ENCODE peak calls at places on chromosomes 11 and 22, in nine cellular contexts. One of them, this sample, is unnamed.

GRCh38 chr11:124760806-124761205 is 1.3 kb downstream of the ESAM start:
- DNase-seq in right cardiac atrium: no peak
- DNase-seq in tibial nerve: no peak
- DNase-seq in NCI-H460: no peak
- DNase-seq in upper lobe of right lung: no peak
- DNase-seq in GM12864: no peak
- DNase-seq in body of pancreas: no peak
- DNase-seq in caudate nucleus: no peak
- DNase-seq in non-pigmented ciliary epithelial cell: no peak
- DNase-seq in this sample: no peak

GRCh38 chr11:128210148-128210940 is 377.0 kb downstream of the ETS1 start:
- DNase-seq in non-pigmented ciliary epithelial cell: peak
- DNase-seq in GM12864: no peak
- DNase-seq in NCI-H460: peak
- DNase-seq in tibial nerve: no peak
- DNase-seq in upper lobe of right lung: no peak
- DNase-seq in right cardiac atrium: no peak
- DNase-seq in body of pancreas: peak
- DNase-seq in caudate nucleus: no peak
- DNase-seq in this sample: peak

GRCh38 chr11:28910926-28911325 is 802.7 kb downstream of the METTL15 start:
- DNase-seq in right cardiac atrium: no peak
- DNase-seq in tibial nerve: no peak
- DNase-seq in non-pigmented ciliary epithelial cell: peak
- DNase-seq in NCI-H460: peak
- DNase-seq in caudate nucleus: no peak
- DNase-seq in upper lobe of right lung: no peak
- DNase-seq in body of pancreas: no peak
- DNase-seq in GM12864: no peak
- DNase-seq in this sample: no peak

GRCh38 chr22:48941903-48942625 is 885.6 kb downstream of the BRD1 start:
- DNase-seq in tibial nerve: no peak
- DNase-seq in caudate nucleus: no peak
- DNase-seq in NCI-H460: no peak
- DNase-seq in non-pigmented ciliary epithelial cell: no peak
- DNase-seq in GM12864: no peak
- DNase-seq in right cardiac atrium: no peak
- DNase-seq in body of pancreas: no peak
- DNase-seq in upper lobe of right lung: peak
- DNase-seq in this sample: no peak

GRCh38 chr11:14182833-14183340 is 176.1 kb downstream of the RRAS2 start:
- DNase-seq in caudate nucleus: no peak
- DNase-seq in upper lobe of right lung: no peak
- DNase-seq in body of pancreas: no peak
- DNase-seq in right cardiac atrium: no peak
- DNase-seq in tibial nerve: no peak
- DNase-seq in NCI-H460: no peak
- DNase-seq in non-pigmented ciliary epithelial cell: no peak
- DNase-seq in GM12864: no peak
- DNase-seq in this sample: no peak

GRCh38 chr22:33984211-33984610 is 63.9 kb upstream of the LARGE1 start:
- DNase-seq in caudate nucleus: no peak
- DNase-seq in body of pancreas: no peak
- DNase-seq in NCI-H460: no peak
- DNase-seq in GM12864: no peak
- DNase-seq in tibial nerve: no peak
- DNase-seq in non-pigmented ciliary epithelial cell: no peak
- DNase-seq in right cardiac atrium: no peak
- DNase-seq in upper lobe of right lung: no peak
- DNase-seq in this sample: no peak

GRCh38 chr11:83456075-83456474 is 169.9 kb upstream of the CCDC90B start:
- DNase-seq in GM12864: no peak
- DNase-seq in tibial nerve: no peak
- DNase-seq in non-pigmented ciliary epithelial cell: no peak
- DNase-seq in NCI-H460: no peak
- DNase-seq in upper lobe of right lung: no peak
- DNase-seq in body of pancreas: peak
- DNase-seq in right cardiac atrium: no peak
- DNase-seq in caudate nucleus: peak
- DNase-seq in this sample: no peak

GRCh38 chr11:20676658-20677057 is 7.3 kb downstream of the NELL1 start:
- DNase-seq in GM12864: no peak
- DNase-seq in tibial nerve: no peak
- DNase-seq in non-pigmented ciliary epithelial cell: no peak
- DNase-seq in body of pancreas: no peak
- DNase-seq in right cardiac atrium: no peak
- DNase-seq in NCI-H460: no peak
- DNase-seq in upper lobe of right lung: no peak
- DNase-seq in caudate nucleus: no peak
- DNase-seq in this sample: no peak

GRCh38 chr11:132082566-132082965 is 712.2 kb downstream of the NTM start:
- DNase-seq in NCI-H460: no peak
- DNase-seq in upper lobe of right lung: no peak
- DNase-seq in caudate nucleus: no peak
- DNase-seq in non-pigmented ciliary epithelial cell: no peak
- DNase-seq in body of pancreas: no peak
- DNase-seq in tibial nerve: no peak
- DNase-seq in GM12864: no peak
- DNase-seq in right cardiac atrium: no peak
- DNase-seq in this sample: no peak

GRCh38 chr11:58618215-58618614 is 4.2 kb upstream of the CNTF start:
- DNase-seq in caudate nucleus: no peak
- DNase-seq in upper lobe of right lung: no peak
- DNase-seq in right cardiac atrium: no peak
- DNase-seq in body of pancreas: no peak
- DNase-seq in tibial nerve: no peak
- DNase-seq in GM12864: no peak
- DNase-seq in non-pigmented ciliary epithelial cell: no peak
- DNase-seq in NCI-H460: no peak
- DNase-seq in this sample: no peak

GRCh38 chr11:18775492-18776292 is 15.9 kb downstream of the PTPN5 start:
- DNase-seq in GM12864: no peak
- DNase-seq in non-pigmented ciliary epithelial cell: no peak
- DNase-seq in tibial nerve: peak
- DNase-seq in body of pancreas: peak
- DNase-seq in caudate nucleus: no peak
- DNase-seq in right cardiac atrium: peak
- DNase-seq in NCI-H460: peak
- DNase-seq in upper lobe of right lung: peak
- DNase-seq in this sample: no peak

GRCh38 chr11:96079691-96080090 is 155.8 kb upstream of the MTMR2 start:
- DNase-seq in tibial nerve: no peak
- DNase-seq in NCI-H460: no peak
- DNase-seq in GM12864: no peak
- DNase-seq in caudate nucleus: no peak
- DNase-seq in body of pancreas: no peak
- DNase-seq in upper lobe of right lung: no peak
- DNase-seq in non-pigmented ciliary epithelial cell: no peak
- DNase-seq in right cardiac atrium: no peak
- DNase-seq in this sample: no peak

GRCh38 chr11:64131657-64132387 is 34.1 kb downstream of the MACROD1 start:
- DNase-seq in upper lobe of right lung: peak
- DNase-seq in right cardiac atrium: no peak
- DNase-seq in caudate nucleus: no peak
- DNase-seq in NCI-H460: no peak
- DNase-seq in tibial nerve: no peak
- DNase-seq in GM12864: no peak
- DNase-seq in body of pancreas: no peak
- DNase-seq in non-pigmented ciliary epithelial cell: no peak
- DNase-seq in this sample: no peak

GRCh38 chr22:48331691-48332220 is 1495.9 kb downstream of the BRD1 start:
- DNase-seq in tibial nerve: no peak
- DNase-seq in upper lobe of right lung: no peak
- DNase-seq in right cardiac atrium: no peak
- DNase-seq in NCI-H460: no peak
- DNase-seq in GM12864: no peak
- DNase-seq in body of pancreas: no peak
- DNase-seq in non-pigmented ciliary epithelial cell: no peak
- DNase-seq in caudate nucleus: no peak
- DNase-seq in this sample: no peak

GRCh38 chr22:20432244-20432686 is 5.4 kb downstream of the SCARF2 start:
- DNase-seq in upper lobe of right lung: peak
- DNase-seq in right cardiac atrium: no peak
- DNase-seq in body of pancreas: no peak
- DNase-seq in tibial nerve: no peak
- DNase-seq in caudate nucleus: no peak
- DNase-seq in NCI-H460: no peak
- DNase-seq in GM12864: no peak
- DNase-seq in non-pigmented ciliary epithelial cell: no peak
- DNase-seq in this sample: no peak

GRCh38 chr11:47924184-47924671 is 56.1 kb upstream of the PTPRJ start:
- DNase-seq in tibial nerve: no peak
- DNase-seq in NCI-H460: no peak
- DNase-seq in GM12864: no peak
- DNase-seq in non-pigmented ciliary epithelial cell: no peak
- DNase-seq in right cardiac atrium: no peak
- DNase-seq in body of pancreas: peak
- DNase-seq in upper lobe of right lung: peak
- DNase-seq in caudate nucleus: no peak
- DNase-seq in this sample: no peak

GRCh38 chr11:13010737-13011342 is 1.7 kb downstream of the RASSF10 start:
- DNase-seq in NCI-H460: no peak
- DNase-seq in GM12864: no peak
- DNase-seq in tibial nerve: no peak
- DNase-seq in non-pigmented ciliary epithelial cell: no peak
- DNase-seq in body of pancreas: peak
- DNase-seq in caudate nucleus: no peak
- DNase-seq in right cardiac atrium: peak
- DNase-seq in upper lobe of right lung: peak
- DNase-seq in this sample: no peak

GRCh38 chr11:78226684-78227680 is 38.3 kb downstream of the USP35 start:
- DNase-seq in upper lobe of right lung: no peak
- DNase-seq in body of pancreas: no peak
- DNase-seq in NCI-H460: no peak
- DNase-seq in GM12864: peak
- DNase-seq in caudate nucleus: no peak
- DNase-seq in non-pigmented ciliary epithelial cell: no peak
- DNase-seq in right cardiac atrium: no peak
- DNase-seq in tibial nerve: no peak
- DNase-seq in this sample: no peak

GRCh38 chr11:44944853-44945235 is 5.8 kb downstream of the TP53I11 start:
- DNase-seq in upper lobe of right lung: no peak
- DNase-seq in tibial nerve: no peak
- DNase-seq in GM12864: no peak
- DNase-seq in NCI-H460: no peak
- DNase-seq in non-pigmented ciliary epithelial cell: no peak
- DNase-seq in body of pancreas: no peak
- DNase-seq in caudate nucleus: no peak
- DNase-seq in right cardiac atrium: no peak
- DNase-seq in this sample: no peak

GRCh38 chr11:122743949-122744876 is 88.7 kb downstream of the UBASH3B start:
- DNase-seq in right cardiac atrium: peak
- DNase-seq in body of pancreas: no peak
- DNase-seq in non-pigmented ciliary epithelial cell: no peak
- DNase-seq in tibial nerve: peak
- DNase-seq in upper lobe of right lung: no peak
- DNase-seq in NCI-H460: no peak
- DNase-seq in GM12864: peak
- DNase-seq in caudate nucleus: no peak
- DNase-seq in this sample: no peak

GRCh38 chr11:117143390-117143789 is 697 bp upstream of the PAFAH1B2 start:
- DNase-seq in non-pigmented ciliary epithelial cell: no peak
- DNase-seq in GM12864: no peak
- DNase-seq in tibial nerve: no peak
- DNase-seq in right cardiac atrium: peak
- DNase-seq in body of pancreas: peak
- DNase-seq in NCI-H460: peak
- DNase-seq in upper lobe of right lung: no peak
- DNase-seq in caudate nucleus: peak
- DNase-seq in this sample: no peak

GRCh38 chr11:11995601-11996000 is 12.8 kb downstream of the DKK3 start:
- DNase-seq in right cardiac atrium: no peak
- DNase-seq in NCI-H460: no peak
- DNase-seq in GM12864: no peak
- DNase-seq in upper lobe of right lung: no peak
- DNase-seq in non-pigmented ciliary epithelial cell: no peak
- DNase-seq in tibial nerve: no peak
- DNase-seq in body of pancreas: no peak
- DNase-seq in caudate nucleus: no peak
- DNase-seq in this sample: no peak

GRCh38 chr11:111378773-111379499 is at the start of gene POU2AF1:
- DNase-seq in NCI-H460: no peak
- DNase-seq in right cardiac atrium: peak
- DNase-seq in tibial nerve: no peak
- DNase-seq in body of pancreas: no peak
- DNase-seq in non-pigmented ciliary epithelial cell: peak
- DNase-seq in upper lobe of right lung: no peak
- DNase-seq in GM12864: peak
- DNase-seq in caudate nucleus: no peak
- DNase-seq in this sample: no peak

GRCh38 chr11:33478111-33478573 is 221.0 kb downstream of the HIPK3 start:
- DNase-seq in right cardiac atrium: no peak
- DNase-seq in NCI-H460: no peak
- DNase-seq in tibial nerve: no peak
- DNase-seq in caudate nucleus: peak
- DNase-seq in upper lobe of right lung: no peak
- DNase-seq in body of pancreas: no peak
- DNase-seq in GM12864: no peak
- DNase-seq in non-pigmented ciliary epithelial cell: no peak
- DNase-seq in this sample: no peak

GRCh38 chr11:122107045-122107444 is 9.0 kb downstream of the BLID start:
- DNase-seq in caudate nucleus: no peak
- DNase-seq in body of pancreas: no peak
- DNase-seq in GM12864: no peak
- DNase-seq in non-pigmented ciliary epithelial cell: no peak
- DNase-seq in upper lobe of right lung: no peak
- DNase-seq in NCI-H460: no peak
- DNase-seq in tibial nerve: no peak
- DNase-seq in right cardiac atrium: no peak
- DNase-seq in this sample: no peak

GRCh38 chr22:16824718-16825687 is at the start of gene XKR3:
- DNase-seq in GM12864: peak
- DNase-seq in tibial nerve: no peak
- DNase-seq in upper lobe of right lung: no peak
- DNase-seq in right cardiac atrium: no peak
- DNase-seq in NCI-H460: no peak
- DNase-seq in non-pigmented ciliary epithelial cell: no peak
- DNase-seq in body of pancreas: no peak
- DNase-seq in caudate nucleus: peak
- DNase-seq in this sample: no peak

GRCh38 chr22:24827305-24827704 is 21.3 kb downstream of the SGSM1 start:
- DNase-seq in GM12864: no peak
- DNase-seq in NCI-H460: no peak
- DNase-seq in non-pigmented ciliary epithelial cell: no peak
- DNase-seq in upper lobe of right lung: peak
- DNase-seq in caudate nucleus: no peak
- DNase-seq in body of pancreas: peak
- DNase-seq in right cardiac atrium: no peak
- DNase-seq in tibial nerve: no peak
- DNase-seq in this sample: no peak

GRCh38 chr11:92844197-92844596 is 125.3 kb upstream of the MTNR1B start:
- DNase-seq in caudate nucleus: no peak
- DNase-seq in upper lobe of right lung: no peak
- DNase-seq in non-pigmented ciliary epithelial cell: no peak
- DNase-seq in NCI-H460: no peak
- DNase-seq in right cardiac atrium: no peak
- DNase-seq in tibial nerve: no peak
- DNase-seq in body of pancreas: no peak
- DNase-seq in GM12864: no peak
- DNase-seq in this sample: no peak

GRCh38 chr22:38124236-38124974 is 13.9 kb upstream of the BAIAP2L2 start:
- DNase-seq in GM12864: no peak
- DNase-seq in NCI-H460: no peak
- DNase-seq in right cardiac atrium: no peak
- DNase-seq in tibial nerve: no peak
- DNase-seq in body of pancreas: no peak
- DNase-seq in non-pigmented ciliary epithelial cell: no peak
- DNase-seq in upper lobe of right lung: no peak
- DNase-seq in caudate nucleus: no peak
- DNase-seq in this sample: no peak

GRCh38 chr11:1178906-1179305 is 21.2 kb downstream of the MUC5AC start:
- DNase-seq in caudate nucleus: no peak
- DNase-seq in right cardiac atrium: peak
- DNase-seq in GM12864: no peak
- DNase-seq in body of pancreas: no peak
- DNase-seq in non-pigmented ciliary epithelial cell: no peak
- DNase-seq in NCI-H460: no peak
- DNase-seq in tibial nerve: no peak
- DNase-seq in upper lobe of right lung: no peak
- DNase-seq in this sample: no peak

GRCh38 chr11:3927129-3927796 is 71.8 kb downstream of the STIM1 start:
- DNase-seq in caudate nucleus: no peak
- DNase-seq in right cardiac atrium: no peak
- DNase-seq in GM12864: no peak
- DNase-seq in non-pigmented ciliary epithelial cell: no peak
- DNase-seq in body of pancreas: no peak
- DNase-seq in upper lobe of right lung: no peak
- DNase-seq in tibial nerve: no peak
- DNase-seq in NCI-H460: no peak
- DNase-seq in this sample: no peak

This sample was measured in thoracic aorta.